ENCODE peak calls at places on chromosomes 12 and 14, in five cellular contexts. K is tibial artery, T is foreskin keratinocyte, L is fibroblast of the aortic adventitia, V is osteocyte. W is an unnamed sample.

GRCh38 chr14:94364037-94364436 is 24.4 kb downstream of the SERPINA1 start:
- DNase-seq in K (peak), T (no peak), L (no peak), V (no peak), W (no peak)

GRCh38 chr12:10802587-10802986 is at the start of gene TAS2R7:
- DNase-seq in K (no peak), T (no peak), L (no peak), V (no peak), W (no peak)

GRCh38 chr14:100619382-100620305 is 32.4 kb upstream of the BEGAIN start:
- DNase-seq in K (peak), T (no peak), L (no peak), V (no peak), W (no peak)

GRCh38 chr12:107515446-107515958 is 170.1 kb upstream of the PWP1 start:
- DNase-seq in K (peak), T (peak), L (peak), V (peak), W (no peak)

GRCh38 chr14:99676657-99677056 is 7.4 kb upstream of the CYP46A1 start:
- DNase-seq in K (no peak), T (no peak), L (no peak), V (no peak), W (no peak)

GRCh38 chr12:64998327-64999156 is 122.6 kb downstream of the WIF1 start:
- DNase-seq in K (no peak), T (no peak), L (peak), V (no peak), W (no peak)

GRCh38 chr12:78914859-78915331 is 50.3 kb downstream of the SYT1 start:
- DNase-seq in K (no peak), T (peak), L (no peak), V (no peak), W (no peak)

GRCh38 chr14:64725360-64725815 is 21.2 kb downstream of the PLEKHG3 start:
- DNase-seq in K (peak), T (no peak), L (no peak), V (no peak), W (no peak)

GRCh38 chr12:96880220-96880619 is 26.8 kb upstream of the NEDD1 start:
- DNase-seq in K (no peak), T (no peak), L (peak), V (no peak), W (no peak)

GRCh38 chr14:25121342-25122129 is 71.6 kb upstream of the STXBP6 start:
- DNase-seq in K (no peak), T (peak), L (peak), V (no peak), W (no peak)

GRCh38 chr12:11765421-11765816 is 115.9 kb downstream of the ETV6 start:
- DNase-seq in K (no peak), T (no peak), L (peak), V (no peak), W (no peak)

DNA sequence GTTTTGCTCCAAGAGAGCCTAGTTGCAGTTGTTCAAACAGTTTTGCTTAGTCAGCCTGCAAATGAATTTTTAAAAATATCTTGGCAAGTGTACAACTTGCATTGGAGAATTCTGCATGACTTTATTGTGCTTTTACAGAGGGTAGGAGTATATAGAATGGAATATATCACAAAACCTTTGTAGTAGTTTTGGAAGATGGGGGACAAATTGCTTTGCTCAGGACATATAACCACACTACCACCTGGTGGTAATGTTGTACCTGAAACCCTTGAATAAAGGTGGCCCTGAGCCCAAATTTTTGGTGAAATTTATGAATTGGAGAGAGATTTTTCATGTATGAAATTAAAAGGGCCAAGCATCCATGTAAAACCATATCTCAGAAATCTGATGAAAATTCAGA is 645.2 kb downstream of the MED13L start:
- DNase-seq in K (no peak), T (no peak), L (peak), V (no peak), W (no peak)
- TF ChIP-seq CTCF in K (no peak), T (peak), L (peak), V (peak), W (peak)

GRCh38 chr14:60164717-60165546 is at the start of gene DHRS7:
- DNase-seq in K (peak), T (peak), L (peak), V (peak), W (peak)
- TF ChIP-seq CTCF in K (peak), T (peak), L (peak), V (peak), W (peak)

DNA sequence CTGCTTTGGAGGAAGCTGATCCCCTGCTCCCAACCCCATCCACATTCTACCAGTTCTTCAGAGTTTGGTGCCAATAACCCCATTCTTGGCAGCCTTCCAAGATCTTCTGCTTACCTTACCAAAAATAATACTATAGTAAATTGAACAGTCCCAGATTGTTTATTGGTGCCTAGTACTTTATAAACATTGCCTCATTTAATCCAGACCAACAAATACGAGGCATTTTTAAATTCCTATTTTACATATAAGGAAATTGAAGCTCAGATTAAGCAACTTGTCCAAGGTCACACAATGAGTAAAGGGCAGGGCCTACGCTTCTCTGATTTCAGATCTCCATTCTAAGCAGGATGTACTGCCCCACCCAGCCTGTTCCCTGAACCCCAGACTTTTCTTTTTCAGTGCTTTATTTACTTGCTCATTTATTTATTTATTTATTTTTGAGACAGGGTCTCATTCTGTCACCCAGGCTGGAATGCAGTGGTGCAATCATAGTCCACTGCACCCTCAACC is 33.0 kb upstream of the FAM222A start:
- DNase-seq in K (no peak), T (no peak), L (no peak), V (no peak), W (no peak)
- TF ChIP-seq CTCF in K (no peak), T (no peak), L (no peak), V (no peak), W (no peak)

GRCh38 chr12:115570271-115570777 is 707.2 kb downstream of the MED13L start:
- DNase-seq in K (no peak), T (no peak), L (peak), V (no peak), W (no peak)

GRCh38 chr12:115571027-115571426 is 706.5 kb downstream of the MED13L start:
- DNase-seq in K (no peak), T (no peak), L (no peak), V (no peak), W (no peak)

GRCh38 chr12:115572440-115572839 is 705.1 kb downstream of the MED13L start:
- DNase-seq in K (no peak), T (no peak), L (peak), V (no peak), W (no peak)

GRCh38 chr12:115571446-115571845 is 706.0 kb downstream of the MED13L start:
- DNase-seq in K (no peak), T (no peak), L (no peak), V (no peak), W (no peak)

DNA sequence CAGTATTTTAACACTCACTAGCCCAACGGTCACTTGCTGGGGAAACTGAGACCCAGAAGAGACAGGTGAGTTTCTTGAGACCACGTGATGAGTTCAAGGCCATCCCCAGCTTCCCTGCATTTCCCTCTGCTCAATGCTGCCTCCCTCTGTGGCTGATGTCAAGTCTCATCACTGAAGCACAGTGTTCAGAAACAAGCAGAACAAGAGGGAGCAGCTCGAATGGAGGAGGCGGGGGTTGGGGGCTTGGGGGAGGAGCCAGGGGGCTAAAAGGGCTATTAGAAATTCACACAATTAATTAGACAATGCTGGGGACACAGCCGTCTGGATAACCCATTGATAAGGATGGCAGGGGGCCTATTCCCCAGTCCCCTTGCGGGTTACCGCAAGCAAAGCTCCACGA is 707.8 kb downstream of the MED13L start:
- DNase-seq in K (no peak), T (no peak), L (no peak), V (no peak), W (no peak)
- TF ChIP-seq CTCF in K (no peak), T (no peak), L (no peak), V (no peak), W (no peak)

DNA sequence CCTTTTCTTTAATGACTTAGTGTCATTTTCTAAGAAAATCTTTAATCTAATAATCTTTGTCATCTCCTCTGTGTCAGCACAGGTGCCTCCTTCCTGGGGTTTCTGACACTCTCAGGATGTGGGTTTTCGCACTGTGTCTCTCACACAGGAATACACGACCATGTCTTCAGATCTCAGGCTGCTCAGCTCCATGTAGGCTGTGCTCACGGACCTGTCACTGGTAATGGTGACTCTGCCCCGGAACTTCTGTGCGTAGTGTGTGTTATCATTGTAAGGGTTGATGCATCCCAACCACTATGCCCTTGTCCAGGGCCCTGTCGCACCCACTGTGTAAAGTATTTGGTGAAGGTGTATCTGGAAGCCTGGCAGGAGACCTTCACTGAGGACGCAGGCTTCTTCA is 647.8 kb downstream of the TMEM121 start:
- DNase-seq in K (no peak), T (no peak), L (no peak), V (no peak), W (no peak)
- TF ChIP-seq CTCF in K (no peak), T (no peak), L (no peak), V (no peak), W (no peak)

DNA sequence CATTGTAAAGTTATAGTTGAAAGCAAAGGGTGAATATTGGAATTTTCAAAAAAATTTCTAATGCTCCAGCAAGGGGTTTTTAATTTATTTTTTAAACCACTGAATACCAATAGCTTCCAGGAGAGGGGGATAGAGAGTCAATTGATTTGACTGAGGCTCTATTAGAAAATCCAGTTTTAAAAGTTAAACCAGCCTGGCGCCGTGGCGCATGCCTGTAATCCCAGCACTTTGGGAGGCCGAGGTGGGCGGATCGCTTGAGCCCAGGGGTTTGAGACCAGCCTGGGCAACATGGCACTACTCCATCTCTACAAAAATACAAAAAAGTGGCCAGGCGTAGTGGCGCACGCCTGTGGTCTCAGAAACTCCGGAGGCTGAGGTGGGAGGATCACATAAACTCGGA is 150.1 kb downstream of the SLC38A4 start:
- DNase-seq in K (no peak), T (no peak), L (peak), V (no peak), W (no peak)
- TF ChIP-seq CTCF in K (peak), T (peak), L (peak), V (peak), W (peak)

W was measured in type B pancreatic cell.